ENCODE peak calls at places on chromosomes 4 and X, in seven cellular contexts. Q is tibial nerve, S is colonic mucosa, M is cardiac muscle cell, F is Peyer's patch, C is H1, J is osteoblast. V is an unnamed sample. For H3K4me1 and H3K27me3, the result is how much of the 10 kb centered on the place peaks cover.

GRCh38 chr4:113574636-113575103 is 186.9 kb downstream of the CAMK2D start:
- DNase-seq in Q (no peak), S (no peak), M (peak), F (no peak), C (no peak), J (no peak), V (no peak)

GRCh38 chr4:1960170-1960825 is 48.5 kb downstream of the NELFA start:
- DNase-seq in Q (no peak), S (no peak), M (peak), F (no peak), C (no peak), J (no peak), V (no peak)

GRCh38 chrX:94515009-94515408 is 841.0 kb downstream of the FAM133A start:
- DNase-seq in Q (no peak), S (no peak), M (no peak), F (no peak), C (no peak), J (no peak), V (no peak)

GRCh38 chr4:89257376-89257775 is 50.2 kb downstream of the GPRIN3 start:
- DNase-seq in Q (no peak), S (no peak), M (no peak), F (no peak), C (no peak), J (no peak), V (no peak)

GRCh38 chrX:107576392-107576791 is 51.9 kb upstream of the PRPS1 start:
- DNase-seq in Q (no peak), S (no peak), M (no peak), F (no peak), C (no peak), J (no peak), V (no peak)

GRCh38 chr4:184406915-184407314 is 67.4 kb downstream of the IRF2 start:
- DNase-seq in Q (peak), S (peak), M (no peak), F (no peak), C (no peak), J (no peak), V (no peak)

GRCh38 chrX:73126240-73126639 is 46.9 kb upstream of the PABPC1L2A start:
- DNase-seq in Q (no peak), S (peak), M (no peak), F (peak), C (no peak), J (no peak), V (peak)

GRCh38 chr4:125639182-125639621 is 324.4 kb downstream of the FAT4 start:
- DNase-seq in Q (no peak), S (no peak), M (peak), F (no peak), C (peak), J (no peak), V (no peak)

GRCh38 chr4:95371457-95372179 is 177.2 kb downstream of the UNC5C start:
- DNase-seq in Q (no peak), S (no peak), M (no peak), F (no peak), C (no peak), J (no peak), V (no peak)

GRCh38 chr4:54228563-54229501 is at the start of gene PDGFRA:
- DNase-seq in Q (peak), S (peak), M (peak), F (peak), C (peak), J (peak), V (peak)

GRCh38 chr4:13640149-13640671 is 12.7 kb upstream of the BOD1L1 start:
- DNase-seq in Q (no peak), S (no peak), M (no peak), F (no peak), C (no peak), J (no peak), V (peak)

GRCh38 chrX:132025085-132025484 is 2.0 kb downstream of the STK26 start:
- DNase-seq in Q (no peak), S (no peak), M (no peak), F (no peak), C (no peak), J (no peak), V (no peak)

GRCh38 chrX:1361275-1361674 is 24.7 kb downstream of the IL3RA start:
- DNase-seq in Q (no peak), S (no peak), M (no peak), F (no peak), C (no peak), J (no peak), V (peak)

GRCh38 chr4:159105761-159106243 is 2.9 kb downstream of the RAPGEF2 start:
- DNase-seq in Q (peak), S (no peak), M (peak), F (no peak), C (no peak), J (peak), V (no peak)

GRCh38 chr4:114870987-114871386 is 242.4 kb downstream of the NDST4 start:
- DNase-seq in Q (no peak), S (no peak), M (no peak), F (no peak), C (no peak), J (no peak), V (no peak)

GRCh38 chrX:101729986-101730385 is 70.3 kb upstream of the ARMCX2 start:
- DNase-seq in Q (no peak), S (no peak), M (no peak), F (no peak), C (no peak), J (no peak), V (no peak)

GRCh38 chrX:10011261-10011931 is 44.2 kb downstream of the CLDN34 start:
- DNase-seq in Q (no peak), S (no peak), M (peak), F (peak), C (no peak), J (no peak), V (no peak)

GRCh38 chrX:10011991-10012390 is 44.8 kb downstream of the CLDN34 start:
- DNase-seq in Q (no peak), S (no peak), M (no peak), F (peak), C (no peak), J (no peak), V (no peak)

GRCh38 chrX:10012776-10013175 is 45.6 kb downstream of the CLDN34 start:
- DNase-seq in Q (no peak), S (no peak), M (no peak), F (peak), C (no peak), J (no peak), V (no peak)

GRCh38 chrX:10008483-10009056 is 41.4 kb downstream of the CLDN34 start:
- DNase-seq in Q (no peak), S (no peak), M (peak), F (peak), C (no peak), J (no peak), V (no peak)

DNA sequence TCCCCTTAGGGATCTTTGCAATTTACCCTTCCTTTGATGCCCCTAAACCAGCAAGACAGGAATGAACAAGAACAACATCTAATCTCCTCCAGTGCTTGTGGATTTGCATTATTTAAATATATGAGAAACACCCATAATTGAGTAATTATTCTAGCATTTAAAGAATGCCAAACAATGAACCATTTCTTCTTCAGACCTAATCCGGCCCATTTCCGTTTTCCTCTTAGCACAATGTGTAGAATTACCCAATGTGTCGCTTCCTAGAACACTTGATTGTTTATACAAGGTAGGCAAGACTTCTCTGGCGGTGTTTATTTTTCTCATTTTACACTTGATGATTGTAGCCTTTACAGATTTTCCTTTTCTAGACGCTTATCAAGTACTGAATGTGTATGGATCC is 43.5 kb downstream of the CLDN34 start:
- DNase-seq in Q (no peak), S (no peak), M (peak), F (no peak), C (no peak), J (no peak), V (no peak)
- H3K4me1 ChIP-seq in Q (under half), S (under half), M (under half), F (under half), C (under half), J (under half), V (under half)

GRCh38 chrX:10492250-10492649 is 128.1 kb downstream of the MID1 start:
- DNase-seq in Q (no peak), S (no peak), M (no peak), F (no peak), C (no peak), J (no peak), V (no peak)
- TF ChIP-seq CTCF in Q (no peak), S (no peak), M (no peak), F (no peak), C (no peak), J (no peak), V (no peak)

GRCh38 chr4:48986654-48987164 is 634 bp downstream of the CWH43 start:
- DNase-seq in Q (no peak), S (peak), M (no peak), F (no peak), C (no peak), J (no peak), V (no peak)

GRCh38 chr4:48979897-48980579 is 6.0 kb upstream of the CWH43 start:
- DNase-seq in Q (no peak), S (no peak), M (no peak), F (no peak), C (no peak), J (no peak), V (no peak)

GRCh38 chr4:48985976-48986653 is at the start of gene CWH43:
- DNase-seq in Q (no peak), S (peak), M (no peak), F (no peak), C (peak), J (peak), V (no peak)

GRCh38 chr4:48989461-48990203 is 3.6 kb downstream of the CWH43 start:
- DNase-seq in Q (no peak), S (peak), M (no peak), F (no peak), C (no peak), J (no peak), V (no peak)

DNA sequence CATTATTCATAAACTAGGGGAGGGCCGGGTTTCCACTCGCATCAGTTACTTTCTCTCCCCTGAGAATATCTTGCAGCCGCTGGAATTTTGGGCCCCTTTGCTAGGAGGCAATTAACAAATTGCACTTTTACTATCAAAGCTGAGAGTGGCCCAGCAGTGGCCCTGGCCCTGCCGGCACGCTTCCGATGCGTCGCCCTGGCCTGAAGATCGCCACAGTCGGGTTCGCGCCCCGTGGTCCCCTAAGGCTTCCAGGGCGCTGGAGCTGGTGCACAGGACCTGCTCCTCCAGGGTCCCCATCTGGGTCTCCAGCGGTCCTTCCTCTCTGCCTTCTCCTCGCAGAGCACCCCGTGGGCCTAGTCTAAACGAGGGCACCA is 486 bp upstream of the CWH43 start:
- DNase-seq in Q (no peak), S (no peak), M (no peak), F (no peak), C (no peak), J (no peak), V (no peak)
- H3K27me3 ChIP-seq in Q (under half), S (under half), M (half or more), F (under half), C (under half), J (under half), V (under half)

GRCh38 chr4:111537861-111538260 is 607.4 kb upstream of the FAM241A start:
- DNase-seq in Q (no peak), S (no peak), M (peak), F (no peak), C (no peak), J (no peak), V (no peak)
- H3K4me1 ChIP-seq in Q (under half), S (under half), M (under half), F (under half), C (under half), J (under half), V (under half)

GRCh38 chr4:167985565-167985964 is 106.8 kb upstream of the ANXA10 start:
- DNase-seq in Q (no peak), S (no peak), M (no peak), F (no peak), C (no peak), J (no peak), V (no peak)
- TF ChIP-seq CTCF in Q (no peak), S (no peak), M (no peak), F (no peak), C (no peak), J (no peak), V (no peak)

GRCh38 chrX:137424679-137425078 is 141.2 kb upstream of the ZIC3 start:
- DNase-seq in Q (no peak), S (no peak), M (no peak), F (no peak), C (no peak), J (no peak), V (no peak)
- H3K27me3 ChIP-seq in Q (under half), S (under half), M (half or more), F (under half), C (under half), J (under half), V (under half)

GRCh38 chr4:38676986-38677385 is 13.0 kb downstream of the KLF3 start:
- DNase-seq in Q (no peak), S (no peak), M (no peak), F (no peak), C (no peak), J (no peak), V (no peak)
- H3K4me1 ChIP-seq in Q (half or more), S (under half), M (under half), F (under half), C (under half), J (half or more), V (under half)

GRCh38 chr4:143441678-143442077 is 71.8 kb upstream of the SMARCA5 start:
- DNase-seq in Q (no peak), S (peak), M (no peak), F (no peak), C (no peak), J (no peak), V (no peak)
- TF ChIP-seq CTCF in Q (no peak), S (no peak), M (no peak), F (no peak), C (no peak), J (no peak), V (no peak)

GRCh38 chr4:7083597-7084563 is 16.0 kb upstream of the GRPEL1 start:
- DNase-seq in Q (no peak), S (no peak), M (no peak), F (no peak), C (no peak), J (no peak), V (no peak)

GRCh38 chr4:7087036-7087435 is 19.2 kb upstream of the GRPEL1 start:
- DNase-seq in Q (no peak), S (no peak), M (no peak), F (no peak), C (no peak), J (no peak), V (no peak)

GRCh38 chr4:7089211-7089964 is 21.5 kb upstream of the GRPEL1 start:
- DNase-seq in Q (no peak), S (no peak), M (no peak), F (no peak), C (no peak), J (no peak), V (no peak)

DNA sequence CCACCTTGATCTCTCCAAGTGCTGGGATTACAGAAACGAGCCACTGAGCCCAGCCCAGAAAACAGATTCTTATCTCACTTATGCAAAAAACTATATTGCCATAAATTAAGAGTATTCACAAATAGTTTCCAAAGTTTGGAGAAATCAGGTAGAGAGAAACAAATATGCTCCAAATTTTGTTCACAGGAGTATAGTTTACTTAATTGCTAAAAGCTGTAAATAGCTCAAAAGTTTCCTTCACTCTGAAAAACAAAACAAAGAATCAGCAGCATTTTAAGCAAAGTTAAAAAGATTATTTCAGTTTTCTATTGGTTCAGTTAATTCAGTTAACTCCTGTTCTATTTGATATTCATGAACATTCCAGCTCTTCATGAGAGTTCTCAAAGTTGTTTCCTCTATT is 18.5 kb upstream of the GRPEL1 start:
- DNase-seq in Q (no peak), S (no peak), M (no peak), F (no peak), C (no peak), J (no peak), V (no peak)
- H3K27me3 ChIP-seq in Q (under half), S (under half), M (under half), F (under half), C (half or more), J (under half), V (under half)